ENCODE peak calls at places on chromosomes 13 and 19, in seven cellular contexts. V is pancreas, L is GOT3, A is left ventricle myocardium inferior, Q is H7, D is dorsolateral prefrontal cortex, T is T-helper 2 cell. J is an unnamed sample.

GRCh38 chr19:46746281-46746965 is at the start of gene STRN4:
- DNase-seq in A (peak; percentile 55), L (no peak), V (peak; percentile 81), T (peak; percentile 80), Q (peak; percentile 99), D (no peak), J (no peak)

GRCh38 chr19:33785795-33786194 is 10.9 kb upstream of the KCTD15 start:
- DNase-seq in V (no peak), D (no peak), T (no peak), Q (no peak), A (no peak), L (no peak), J (no peak)

GRCh38 chr19:55688422-55689218 is 13.6 kb downstream of the EPN1 start:
- DNase-seq in V (peak; percentile 49), L (no peak), T (no peak), A (peak; percentile 14), Q (peak; percentile 75), D (no peak), J (no peak)

GRCh38 chr19:48419158-48419920 is 25.9 kb downstream of the GRIN2D start:
- DNase-seq in Q (peak; percentile 95), V (no peak), L (no peak), T (peak; percentile 82), A (peak; percentile 43), D (peak; percentile 40), J (no peak)

GRCh38 chr13:53170910-53171309 is 142.3 kb downstream of the OLFM4 start:
- DNase-seq in Q (no peak), A (no peak), V (no peak), T (no peak), L (no peak), D (no peak), J (no peak)

GRCh38 chr19:17254636-17255035 is 8.9 kb upstream of the NR2F6 start:
- DNase-seq in V (no peak), T (no peak), D (no peak), A (no peak), L (no peak), Q (no peak), J (no peak)

GRCh38 chr13:77697208-77698103 is at the start of gene SLAIN1:
- DNase-seq in D (peak; percentile 89), Q (peak; percentile 94), L (no peak), A (peak; percentile 81), T (peak; percentile 86), V (peak; percentile 96), J (peak; percentile 21)

GRCh38 chr13:108681986-108682562 is 52.7 kb downstream of the MYO16 start:
- DNase-seq in D (no peak), L (no peak), T (no peak), V (no peak), Q (no peak), A (no peak), J (no peak)

GRCh38 chr13:22014469-22014868 is 343.6 kb downstream of the FGF9 start:
- DNase-seq in V (no peak), T (no peak), A (no peak), L (no peak), D (no peak), Q (no peak), J (no peak)

J was measured in thoracic aorta.